ENCODE peak calls at places on chromosome 6, in ten cellular contexts. Y is tibial nerve; P is lower lobe of right lung; O is adrenal gland; J is esophagus squamous epithelium; M is heart left ventricle; N is lung; A is effector memory CD4-positive, alpha-beta T cell; V is SK-N-SH; H is aorta. U is an unnamed sample. For H3K36me3, the result is how much of the 10 kb centered on the place peaks cover.

GRCh38 chr6:85997206-85997605 is 354.5 kb upstream of the SYNCRIP start:
- DNase-seq in Y (no peak), P (no peak), O (no peak), J (no peak), M (no peak), N (no peak), A (no peak), V (no peak), H (no peak), U (no peak)

GRCh38 chr6:125169058-125169457 is 15.5 kb downstream of the TPD52L1 start:
- DNase-seq in Y (no peak), P (no peak), O (peak), J (no peak), M (no peak), N (no peak), A (no peak), V (no peak), H (peak), U (peak)

GRCh38 chr6:153503810-153504209 is 372.7 kb upstream of the RGS17 start:
- DNase-seq in Y (no peak), P (no peak), O (no peak), J (no peak), M (no peak), N (no peak), A (no peak), V (no peak), H (no peak), U (no peak)

GRCh38 chr6:142058216-142058925 is 74.4 kb upstream of the GJE1 start:
- DNase-seq in Y (no peak), P (no peak), O (no peak), J (no peak), M (no peak), N (no peak), A (no peak), V (no peak), H (no peak), U (no peak)

GRCh38 chr6:166007349-166008263 is 160.0 kb downstream of the TBXT start:
- DNase-seq in Y (no peak), P (no peak), O (no peak), J (no peak), M (peak), N (no peak), A (no peak), V (peak), H (no peak), U (peak)

GRCh38 chr6:41088451-41088850 is 15.7 kb downstream of the NFYA start:
- DNase-seq in Y (no peak), P (no peak), O (no peak), J (no peak), M (no peak), N (no peak), A (no peak), V (no peak), H (no peak), U (no peak)

GRCh38 chr6:44332585-44332984 is 9.9 kb upstream of the SPATS1 start:
- DNase-seq in Y (no peak), P (no peak), O (no peak), J (no peak), M (no peak), N (no peak), A (no peak), V (no peak), H (no peak), U (no peak)

GRCh38 chr6:25403150-25403549 is 124.0 kb downstream of the CARMIL1 start:
- DNase-seq in Y (no peak), P (no peak), O (no peak), J (no peak), M (no peak), N (no peak), A (no peak), V (no peak), H (no peak), U (no peak)

GRCh38 chr6:74671558-74672025 is 534.3 kb downstream of the COL12A1 start:
- DNase-seq in Y (no peak), P (no peak), O (no peak), J (no peak), M (no peak), N (no peak), A (no peak), V (no peak), H (no peak), U (no peak)

GRCh38 chr6:50565004-50565403 is 148.3 kb upstream of the TFAP2D start:
- DNase-seq in Y (no peak), P (no peak), O (no peak), J (no peak), M (no peak), N (no peak), A (no peak), V (no peak), H (no peak), U (no peak)

GRCh38 chr6:81938014-81938761 is 185.7 kb upstream of the TENT5A start:
- DNase-seq in Y (no peak), P (no peak), O (no peak), J (no peak), M (no peak), N (no peak), A (no peak), V (no peak), H (no peak), U (no peak)

GRCh38 chr6:166443166-166443565 is 60.4 kb upstream of the MPC1 start:
- DNase-seq in Y (no peak), P (no peak), O (no peak), J (no peak), M (no peak), N (no peak), A (no peak), V (no peak), H (peak), U (no peak)

GRCh38 chr6:124203106-124203811 is 399.6 kb downstream of the NKAIN2 start:
- DNase-seq in Y (no peak), P (no peak), O (no peak), J (no peak), M (no peak), N (no peak), A (no peak), V (no peak), H (no peak), U (no peak)

GRCh38 chr6:23656826-23657225 is 469.2 kb upstream of the NRSN1 start:
- DNase-seq in Y (no peak), P (no peak), O (no peak), J (no peak), M (no peak), N (no peak), A (no peak), V (no peak), H (no peak), U (no peak)

GRCh38 chr6:105780146-105780860 is 305.8 kb upstream of the PRDM1 start:
- DNase-seq in Y (no peak), P (no peak), O (no peak), J (no peak), M (no peak), N (no peak), A (no peak), V (no peak), H (no peak), U (no peak)

GRCh38 chr6:97668716-97669115 is 385.7 kb upstream of the MMS22L start:
- DNase-seq in Y (no peak), P (no peak), O (no peak), J (no peak), M (peak), N (no peak), A (no peak), V (no peak), H (no peak), U (no peak)

GRCh38 chr6:133093957-133094356 is 147.2 kb upstream of the EYA4 start:
- DNase-seq in Y (no peak), P (no peak), O (no peak), J (no peak), M (no peak), N (no peak), A (no peak), V (no peak), H (no peak), U (no peak)

GRCh38 chr6:165049362-165049761 is 260.0 kb downstream of the C6orf118 start:
- DNase-seq in Y (no peak), P (no peak), O (no peak), J (no peak), M (no peak), N (no peak), A (no peak), V (peak), H (no peak), U (peak)

GRCh38 chr6:116974526-116974925 is 97.5 kb downstream of the RFX6 start:
- DNase-seq in Y (no peak), P (no peak), O (no peak), J (no peak), M (no peak), N (no peak), A (no peak), V (no peak), H (no peak), U (no peak)

GRCh38 chr6:79313254-79313653 is 78.8 kb upstream of the HMGN3 start:
- DNase-seq in Y (no peak), P (no peak), O (no peak), J (no peak), M (no peak), N (no peak), A (no peak), V (no peak), H (no peak), U (no peak)

GRCh38 chr6:93916716-93917115 is 497.4 kb upstream of the EPHA7 start:
- DNase-seq in Y (no peak), P (no peak), O (no peak), J (no peak), M (no peak), N (no peak), A (no peak), V (no peak), H (no peak), U (no peak)

GRCh38 chr6:137717074-137718073 is 149.7 kb upstream of the TNFAIP3 start:
- DNase-seq in Y (no peak), P (no peak), O (no peak), J (no peak), M (no peak), N (no peak), A (peak), V (no peak), H (no peak), U (no peak)

GRCh38 chr6:3518356-3518841 is 61.5 kb upstream of the SLC22A23 start:
- DNase-seq in Y (no peak), P (no peak), O (no peak), J (no peak), M (no peak), N (no peak), A (no peak), V (no peak), H (peak), U (no peak)

GRCh38 chr6:90072961-90073464 is 178.7 kb downstream of the GJA10 start:
- DNase-seq in Y (no peak), P (no peak), O (no peak), J (no peak), M (no peak), N (no peak), A (no peak), V (no peak), H (no peak), U (no peak)

GRCh38 chr6:16200231-16200941 is 38.0 kb upstream of the GMPR start:
- DNase-seq in Y (no peak), P (peak), O (no peak), J (no peak), M (no peak), N (no peak), A (no peak), V (no peak), H (no peak), U (peak)

GRCh38 chr6:3938715-3939376 is 89.7 kb downstream of the FAM50B start:
- DNase-seq in Y (no peak), P (no peak), O (no peak), J (no peak), M (no peak), N (no peak), A (no peak), V (no peak), H (no peak), U (no peak)

GRCh38 chr6:35061651-35062410 is 79.3 kb downstream of the TCP11 start:
- DNase-seq in Y (no peak), P (no peak), O (no peak), J (no peak), M (no peak), N (no peak), A (no peak), V (no peak), H (no peak), U (no peak)

GRCh38 chr6:124984668-124985338 is 22.6 kb downstream of the RNF217 start:
- DNase-seq in Y (no peak), P (no peak), O (no peak), J (no peak), M (no peak), N (no peak), A (no peak), V (no peak), H (no peak), U (no peak)

GRCh38 chr6:29045075-29045474 is at the start of gene OR2W1:
- DNase-seq in Y (no peak), P (no peak), O (no peak), J (no peak), M (no peak), N (no peak), A (no peak), V (no peak), H (no peak), U (no peak)

GRCh38 chr6:69973138-69973537 is 106.8 kb downstream of the COL19A1 start:
- DNase-seq in Y (no peak), P (no peak), O (no peak), J (no peak), M (no peak), N (no peak), A (no peak), V (no peak), H (no peak), U (no peak)

GRCh38 chr6:72940265-72940664 is 285.0 kb downstream of the KHDC1L start:
- DNase-seq in Y (no peak), P (no peak), O (no peak), J (no peak), M (no peak), N (no peak), A (no peak), V (no peak), H (no peak), U (no peak)

GRCh38 chr6:53264337-53264736 is 84.4 kb downstream of the ELOVL5 start:
- DNase-seq in Y (no peak), P (no peak), O (no peak), J (no peak), M (no peak), N (no peak), A (no peak), V (no peak), H (no peak), U (no peak)

GRCh38 chr6:42042108-42042507 is 8.2 kb upstream of the TAF8 start:
- DNase-seq in Y (no peak), P (no peak), O (no peak), J (no peak), M (no peak), N (no peak), A (no peak), V (no peak), H (no peak), U (no peak)

DNA sequence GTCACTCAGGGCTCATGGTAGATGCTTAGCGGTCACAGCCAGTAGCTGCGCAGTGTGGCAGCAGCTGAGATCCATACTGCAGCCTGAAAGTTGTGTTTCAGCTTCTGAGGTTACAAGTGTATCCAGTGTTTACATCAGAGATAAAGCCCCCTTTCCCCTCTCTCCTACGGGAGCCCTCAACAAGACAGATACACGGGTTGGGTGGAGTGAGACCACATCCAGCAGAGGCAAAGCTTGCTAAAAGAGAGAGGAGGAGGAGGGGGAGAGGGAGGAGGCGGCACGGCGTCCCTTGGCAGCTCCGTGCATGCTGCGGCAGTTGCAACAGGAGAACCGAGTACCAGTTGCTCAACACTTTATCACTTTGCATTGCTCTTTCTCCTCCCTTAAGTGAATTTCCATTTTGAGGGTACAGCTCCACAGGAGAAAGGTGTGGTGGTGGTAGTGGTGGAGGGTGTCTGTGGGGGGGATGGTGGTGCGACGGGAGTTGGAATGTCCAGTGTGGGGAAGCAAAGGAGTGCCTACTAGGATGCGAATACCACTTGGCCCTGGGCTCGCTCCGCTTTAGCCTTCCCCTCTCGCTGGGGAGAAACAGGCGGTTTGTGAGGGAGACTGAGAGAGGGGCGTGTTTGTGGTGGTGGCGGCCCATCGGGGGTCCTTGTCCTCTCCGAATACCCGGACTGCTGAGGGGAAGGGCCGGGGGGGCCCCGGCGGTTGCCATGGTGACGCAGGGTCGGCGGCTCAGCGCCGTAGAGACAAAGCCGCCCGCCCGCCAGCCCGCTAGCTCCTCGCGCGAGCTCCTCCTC is 405 bp upstream of the RNF182 start:
- DNase-seq in Y (no peak), P (peak), O (peak), J (no peak), M (peak), N (no peak), A (peak), V (peak), H (peak), U (peak)
- H3K27ac ChIP-seq in Y (no peak), P (peak), O (no peak), J (peak), M (no peak), N (peak), A (no peak), V (peak), H (no peak), U (peak)

GRCh38 chr6:67885081-67886033 is 749.7 kb upstream of the ADGRB3 start:
- DNase-seq in Y (no peak), P (no peak), O (no peak), J (no peak), M (no peak), N (no peak), A (no peak), V (no peak), H (no peak), U (no peak)
- H3K36me3 ChIP-seq in Y (under half), P (under half), O (under half), J (under half), M (under half), N (under half), A (under half), V (under half), H (under half), U (under half)

DNA sequence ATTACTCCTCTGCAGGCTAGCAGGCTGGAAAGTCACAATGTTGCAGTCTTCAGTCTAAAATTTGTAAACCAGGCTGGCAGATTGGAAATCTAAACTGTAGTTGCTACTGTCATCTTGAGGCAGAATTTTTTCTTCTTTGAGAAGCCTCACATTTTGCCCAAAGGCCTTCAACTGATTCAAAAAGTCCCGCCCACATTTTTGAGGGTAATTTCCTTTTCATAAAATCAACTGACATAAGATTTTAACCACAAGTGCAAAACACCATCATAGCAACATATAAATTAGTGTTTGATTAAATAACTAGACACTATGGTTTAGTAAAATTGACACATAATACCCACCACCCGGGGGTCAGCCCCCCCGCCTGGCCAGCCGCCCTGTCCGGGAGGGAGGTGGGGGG is 28.4 kb downstream of the HLA-C start:
- DNase-seq in Y (no peak), P (no peak), O (no peak), J (no peak), M (no peak), N (no peak), A (no peak), V (no peak), H (no peak), U (no peak)
- H3K27ac ChIP-seq in Y (no peak), P (no peak), O (no peak), J (no peak), M (no peak), N (no peak), A (no peak), V (no peak), H (no peak), U (no peak)

GRCh38 chr6:33304216-33304615 is 5.5 kb upstream of the RGL2 start:
- DNase-seq in Y (no peak), P (no peak), O (no peak), J (no peak), M (no peak), N (no peak), A (no peak), V (peak), H (no peak), U (no peak)

GRCh38 chr6:33301877-33302276 is 3.1 kb upstream of the RGL2 start:
- DNase-seq in Y (no peak), P (no peak), O (no peak), J (no peak), M (no peak), N (no peak), A (no peak), V (no peak), H (no peak), U (no peak)

GRCh38 chr6:33305052-33305451 is 6.3 kb upstream of the RGL2 start:
- DNase-seq in Y (no peak), P (no peak), O (no peak), J (no peak), M (no peak), N (no peak), A (no peak), V (no peak), H (no peak), U (no peak)

DNA sequence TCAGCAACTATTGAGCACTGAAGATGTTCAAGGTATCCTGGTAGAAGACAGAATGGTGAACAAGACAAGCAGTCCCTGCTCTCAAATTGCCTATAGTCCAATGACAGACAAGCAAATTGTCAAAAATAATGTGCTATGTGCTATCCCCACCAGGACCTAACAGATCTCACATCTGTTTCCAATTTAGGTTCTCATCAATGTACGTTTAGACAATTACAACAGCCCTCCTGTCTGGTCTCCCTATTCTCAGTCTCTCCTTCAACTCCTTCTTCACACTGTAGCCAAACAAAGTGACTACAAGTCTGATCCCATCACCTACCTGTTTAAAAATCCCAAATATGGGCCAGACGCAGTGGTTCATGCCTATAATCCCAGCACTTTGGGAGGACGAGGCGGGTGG is 7.5 kb downstream of the TAPBP start:
- DNase-seq in Y (no peak), P (no peak), O (no peak), J (no peak), M (no peak), N (no peak), A (no peak), V (peak), H (no peak), U (no peak)
- H3K36me3 ChIP-seq in Y (under half), P (half or more), O (half or more), J (under half), M (half or more), N (under half), A (under half), V (under half), H (under half), U (under half)

GRCh38 chr6:111187874-111188273 is 100.6 kb downstream of the SLC16A10 start:
- DNase-seq in Y (no peak), P (no peak), O (no peak), J (no peak), M (no peak), N (no peak), A (no peak), V (no peak), H (no peak), U (no peak)

GRCh38 chr6:111185954-111186353 is 98.7 kb downstream of the SLC16A10 start:
- DNase-seq in Y (no peak), P (no peak), O (no peak), J (no peak), M (no peak), N (no peak), A (no peak), V (no peak), H (no peak), U (no peak)

GRCh38 chr6:111183702-111184517 is 96.6 kb downstream of the SLC16A10 start:
- DNase-seq in Y (no peak), P (no peak), O (no peak), J (no peak), M (no peak), N (no peak), A (no peak), V (no peak), H (no peak), U (no peak)

GRCh38 chr6:111190637-111191036 is 103.3 kb downstream of the SLC16A10 start:
- DNase-seq in Y (no peak), P (no peak), O (no peak), J (no peak), M (no peak), N (no peak), A (no peak), V (no peak), H (no peak), U (no peak)

GRCh38 chr6:111184827-111185567 is 97.7 kb downstream of the SLC16A10 start:
- DNase-seq in Y (no peak), P (no peak), O (no peak), J (no peak), M (no peak), N (no peak), A (no peak), V (no peak), H (no peak), U (no peak)
- H3K27ac ChIP-seq in Y (no peak), P (no peak), O (no peak), J (no peak), M (no peak), N (no peak), A (no peak), V (no peak), H (no peak), U (no peak)

GRCh38 chr6:152204584-152204983 is 397.1 kb downstream of the ESR1 start:
- DNase-seq in Y (no peak), P (no peak), O (no peak), J (no peak), M (no peak), N (no peak), A (no peak), V (no peak), H (no peak), U (no peak)
- H3K36me3 ChIP-seq in Y (under half), P (half or more), O (under half), J (under half), M (half or more), N (half or more), A (under half), V (half or more), H (under half), U (under half)

GRCh38 chr6:136586295-136586694 is 36.1 kb upstream of the MAP7 start:
- DNase-seq in Y (no peak), P (no peak), O (no peak), J (no peak), M (no peak), N (no peak), A (no peak), V (no peak), H (no peak), U (no peak)
- H3K27ac ChIP-seq in Y (peak), P (peak), O (no peak), J (peak), M (peak), N (peak), A (no peak), V (peak), H (peak), U (peak)

U was measured in testis.